ENCODE peak calls at places on chromosomes 6 and 20, in six cellular contexts. G, E, D, F, M and S are unnamed samples. For H3K36me3, the result is how much of the 10 kb centered on the place peaks cover.

GRCh38 chr6:52697903-52698302 is 27.0 kb downstream of the TMEM14A start:
- DNase-seq in G (no peak), E (no peak), D (no peak), F (no peak), M (no peak), S (no peak)

GRCh38 chr20:63774348-63774735 is 34.8 kb downstream of the SLC2A4RG start:
- DNase-seq in G (no peak), E (no peak), D (no peak), F (no peak), M (no peak), S (no peak)

GRCh38 chr6:28488916-28489365 is 26.7 kb downstream of the GPX6 start:
- DNase-seq in G (no peak), E (no peak), D (peak), F (peak), M (peak), S (peak)

GRCh38 chr6:30557683-30557981 is 537 bp downstream of the PRR3 start:
- DNase-seq in G (no peak), E (no peak), D (no peak), F (no peak), M (no peak), S (no peak)

GRCh38 chr6:15317251-15317650 is 71.4 kb downstream of the JARID2 start:
- DNase-seq in G (no peak), E (no peak), D (no peak), F (no peak), M (no peak), S (no peak)

GRCh38 chr6:40692311-40692710 is 105.1 kb upstream of the LRFN2 start:
- DNase-seq in G (no peak), E (no peak), D (peak), F (no peak), M (no peak), S (no peak)

GRCh38 chr20:37202267-37202943 is 23.1 kb upstream of the MROH8 start:
- DNase-seq in G (no peak), E (peak), D (peak), F (peak), M (peak), S (peak)

GRCh38 chr20:52004720-52005119 is 186.9 kb downstream of the ZFP64 start:
- DNase-seq in G (no peak), E (no peak), D (no peak), F (no peak), M (no peak), S (no peak)

GRCh38 chr6:122014961-122015360 is 384.5 kb upstream of the HSF2 start:
- DNase-seq in G (no peak), E (no peak), D (no peak), F (no peak), M (no peak), S (no peak)

GRCh38 chr6:163536770-163537169 is 122.3 kb downstream of the QKI start:
- DNase-seq in G (no peak), E (no peak), D (no peak), F (no peak), M (no peak), S (peak)

GRCh38 chr20:45258669-45259068 is 4.3 kb upstream of the SLPI start:
- DNase-seq in G (no peak), E (no peak), D (no peak), F (no peak), M (no peak), S (no peak)

GRCh38 chr6:134065706-134066105 is 13.3 kb upstream of the SLC2A12 start:
- DNase-seq in G (no peak), E (no peak), D (no peak), F (no peak), M (no peak), S (no peak)

DNA sequence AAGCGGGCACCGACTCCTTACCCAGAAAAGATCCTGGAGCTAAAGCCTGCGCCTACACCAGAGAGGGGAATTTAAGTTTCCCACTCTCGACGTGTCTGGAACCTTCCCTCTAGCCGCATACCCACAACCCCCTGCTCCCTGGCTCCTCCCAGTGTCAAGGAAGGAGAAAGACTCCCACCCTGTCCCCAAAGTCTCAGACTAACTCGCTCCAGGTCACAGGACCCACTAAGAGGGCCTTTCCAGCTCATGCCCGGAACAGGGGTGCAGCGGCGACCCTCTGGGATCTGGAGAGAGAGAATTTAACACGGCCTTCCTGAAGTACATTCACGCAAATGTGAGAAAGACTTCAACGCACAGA is 3.9 kb downstream of the LINC00237 start:
- DNase-seq in G (no peak), E (no peak), D (no peak), F (no peak), M (no peak), S (no peak)
- H3K4me3 ChIP-seq in G (peak), E (no peak), D (peak), F (no peak), M (no peak), S (no peak)

GRCh38 chr6:144482142-144482541 is 197.0 kb downstream of the UTRN start:
- DNase-seq in G (peak), E (peak), D (peak), F (peak), M (peak), S (peak)
- TF ChIP-seq CTCF in G (no peak), E (peak), D (peak), F (peak), M (peak), S (peak)

GRCh38 chr20:25469558-25469957 is 62.1 kb downstream of the GINS1 start:
- DNase-seq in G (no peak), E (no peak), D (no peak), F (no peak), M (no peak), S (no peak)
- H3K36me3 ChIP-seq in G (half or more), E (under half), D (under half), F (under half), M (under half), S (under half)

DNA sequence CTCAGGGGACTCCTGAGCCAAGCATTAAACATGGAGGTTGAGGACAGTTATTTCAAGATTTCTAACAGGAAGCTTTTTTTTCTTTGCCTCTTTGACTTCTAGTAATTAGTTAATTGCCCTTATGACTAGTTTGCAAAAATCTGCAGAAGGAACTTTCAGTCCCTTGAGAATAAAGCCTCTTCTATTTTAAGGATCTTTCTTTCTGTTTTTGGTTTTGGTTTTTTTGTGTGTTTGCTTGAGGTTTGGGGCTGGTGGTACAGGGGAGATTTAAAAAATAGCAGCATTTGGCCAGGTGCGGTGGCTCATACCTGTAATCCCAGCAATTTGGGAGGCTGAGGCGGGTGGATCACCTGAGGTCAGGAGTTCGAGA is 259.3 kb downstream of the BMP7 start:
- DNase-seq in G (no peak), E (no peak), D (no peak), F (no peak), M (no peak), S (no peak)
- H3K4me3 ChIP-seq in G (no peak), E (no peak), D (no peak), F (no peak), M (no peak), S (no peak)

GRCh38 chr6:98769546-98769945 is 64.8 kb upstream of the POU3F2 start:
- DNase-seq in G (no peak), E (no peak), D (peak), F (no peak), M (no peak), S (no peak)
- TF ChIP-seq CTCF in G (no peak), E (no peak), D (peak), F (peak), M (no peak), S (peak)

GRCh38 chr20:31523361-31524283 is 9.4 kb downstream of the HM13 start:
- DNase-seq in G (no peak), E (no peak), D (no peak), F (no peak), M (no peak), S (no peak)
- H3K36me3 ChIP-seq in G (half or more), E (under half), D (under half), F (under half), M (under half), S (under half)